ENCODE peak calls at places on chromosomes 5 and 9, in six cellular contexts. G, J, Z, I, M and N are unnamed samples.

GRCh38 chr9:111287127-111287526 is 42.9 kb downstream of the OR2K2 start:
- DNase-seq in G (peak; percentile 6), J (peak; percentile 86), Z (peak; percentile 47), I (no peak), M (no peak), N (no peak)

GRCh38 chr5:112968411-112969106 is 8.0 kb upstream of the DCP2 start:
- DNase-seq in G (peak; percentile 62), J (no peak), Z (no peak), I (no peak), M (no peak), N (no peak)

GRCh38 chr5:177592010-177592834 is at the start of gene TMED9:
- DNase-seq in G (peak; percentile 87), J (peak; percentile 93), Z (peak; percentile 89), I (peak; percentile 83), M (peak; percentile 86), N (peak; percentile 80)

GRCh38 chr5:73030995-73031394 is 75.2 kb downstream of the FCHO2 start:
- DNase-seq in G (peak; percentile 31), J (peak; percentile 94), Z (peak; percentile 39), I (no peak), M (no peak), N (no peak)

GRCh38 chr9:75132244-75132643 is 43.9 kb downstream of the OSTF1 start:
- DNase-seq in G (no peak), J (no peak), Z (no peak), I (no peak), M (no peak), N (no peak)

GRCh38 chr9:129489838-129490582 is 130.9 kb downstream of the C9orf50 start:
- DNase-seq in G (peak; percentile 68), J (peak; percentile 55), Z (no peak), I (peak; percentile 39), M (no peak), N (peak; percentile 64)

GRCh38 chr5:40652441-40653220 is 27.1 kb upstream of the PTGER4 start:
- DNase-seq in G (no peak), J (no peak), Z (no peak), I (no peak), M (no peak), N (no peak)

GRCh38 chr9:23945897-23946296 is 119.9 kb upstream of the ELAVL2 start:
- DNase-seq in G (no peak), J (no peak), Z (no peak), I (no peak), M (no peak), N (no peak)

GRCh38 chr5:176538985-176539384 is 1.8 kb upstream of the RNF44 start:
- DNase-seq in G (no peak), J (no peak), Z (no peak), I (no peak), M (no peak), N (no peak)

GRCh38 chr9:70609542-70610286 is 195.3 kb upstream of the KLF9 start:
- DNase-seq in G (no peak), J (peak; percentile 98), Z (no peak), I (no peak), M (no peak), N (no peak)

GRCh38 chr9:32738501-32739172 is 44.7 kb upstream of the TMEM215 start:
- DNase-seq in G (peak; percentile 4), J (peak; percentile 21), Z (no peak), I (no peak), M (no peak), N (no peak)

GRCh38 chr9:89978185-89978584 is 373.4 kb downstream of the GADD45G start:
- DNase-seq in G (peak; percentile 22), J (peak; percentile 45), Z (peak; percentile 30), I (no peak), M (no peak), N (no peak)

GRCh38 chr9:98983295-98984268 is 39.9 kb downstream of the COL15A1 start:
- DNase-seq in G (no peak), J (peak; percentile 94), Z (no peak), I (no peak), M (no peak), N (no peak)

GRCh38 chr5:149357370-149358293 is at the start of gene PCYOX1L:
- DNase-seq in G (peak; percentile 94), J (peak; percentile 98), Z (peak; percentile 96), I (peak; percentile 96), M (peak; percentile 94), N (peak; percentile 94)

GRCh38 chr5:34534237-34535108 is 121.7 kb upstream of the RAI14 start:
- DNase-seq in G (no peak), J (peak; percentile 92), Z (no peak), I (no peak), M (no peak), N (no peak)

GRCh38 chr5:89996892-89997291 is 412.7 kb downstream of the CETN3 start:
- DNase-seq in G (no peak), J (no peak), Z (no peak), I (no peak), M (no peak), N (no peak)

GRCh38 chr5:140093179-140093578 is 20.7 kb upstream of the PURA start:
- DNase-seq in G (no peak), J (no peak), Z (no peak), I (no peak), M (no peak), N (no peak)

GRCh38 chr5:31029925-31030324 is 163.6 kb upstream of the CDH6 start:
- DNase-seq in G (peak; percentile 5), J (no peak), Z (no peak), I (no peak), M (no peak), N (no peak)

GRCh38 chr9:35603506-35603985 is 1.5 kb upstream of the TESK1 start:
- DNase-seq in G (no peak), J (peak; percentile 93), Z (no peak), I (no peak), M (peak; percentile 51), N (no peak)

GRCh38 chr5:93336330-93337110 is 244.5 kb downstream of the NR2F1-AS1 start:
- DNase-seq in G (no peak), J (peak; percentile 40), Z (no peak), I (no peak), M (no peak), N (no peak)

GRCh38 chr9:120284796-120285195 is 295.2 kb downstream of the CDK5RAP2 start:
- DNase-seq in G (no peak), J (no peak), Z (no peak), I (no peak), M (no peak), N (no peak)

GRCh38 chr5:63959177-63959982 is 2.9 kb downstream of the HTR1A start:
- DNase-seq in G (peak; percentile 7), J (no peak), Z (peak; percentile 90), I (no peak), M (no peak), N (no peak)

GRCh38 chr5:132301341-132302274 is 7.4 kb downstream of the SLC22A4 start:
- DNase-seq in G (peak; percentile 43), J (no peak), Z (no peak), I (no peak), M (peak; percentile 80), N (no peak)

GRCh38 chr9:103410059-103410458 is 414.9 kb downstream of the CYLC2 start:
- DNase-seq in G (no peak), J (no peak), Z (no peak), I (no peak), M (no peak), N (no peak)

GRCh38 chr9:101092922-101093321 is 64.4 kb downstream of the PLPPR1 start:
- DNase-seq in G (no peak), J (no peak), Z (no peak), I (no peak), M (no peak), N (no peak)

GRCh38 chr9:124659099-124659659 is 111.9 kb downstream of the NR6A1 start:
- DNase-seq in G (peak; percentile 94), J (peak; percentile 96), Z (peak; percentile 84), I (peak; percentile 10), M (peak; percentile 46), N (no peak)

GRCh38 chr9:91690540-91691249 is 259.3 kb downstream of the ROR2 start:
- DNase-seq in G (no peak), J (peak; percentile 23), Z (no peak), I (no peak), M (no peak), N (no peak)
- H3K27ac ChIP-seq in G (no peak overlapping the region), J (no peak overlapping the region), Z (no peak overlapping the region), I (no peak overlapping the region), M (no peak overlapping the region), N (no peak overlapping the region)

GRCh38 chr5:12217039-12217438 is 312.8 kb upstream of the CTNND2 start:
- DNase-seq in G (no peak), J (no peak), Z (no peak), I (no peak), M (no peak), N (no peak)

GRCh38 chr5:12214631-12215030 is 310.4 kb upstream of the CTNND2 start:
- DNase-seq in G (no peak), J (no peak), Z (no peak), I (no peak), M (no peak), N (no peak)
- H3K9me3 ChIP-seq in G (peaks cover 2% of the 10 kb centered on the region), J (no peaks in the 10 kb centered on the region), Z (no peaks in the 10 kb centered on the region), I (no peaks in the 10 kb centered on the region), M (no peaks in the 10 kb centered on the region), N (no peaks in the 10 kb centered on the region)

GRCh38 chr5:117752403-117752802 is 1177.8 kb upstream of the SEMA6A start:
- DNase-seq in G (no peak), J (no peak), Z (no peak), I (no peak), M (no peak), N (no peak)

GRCh38 chr5:117743337-117743736 is 1168.7 kb upstream of the SEMA6A start:
- DNase-seq in G (no peak), J (no peak), Z (no peak), I (no peak), M (no peak), N (no peak)

DNA sequence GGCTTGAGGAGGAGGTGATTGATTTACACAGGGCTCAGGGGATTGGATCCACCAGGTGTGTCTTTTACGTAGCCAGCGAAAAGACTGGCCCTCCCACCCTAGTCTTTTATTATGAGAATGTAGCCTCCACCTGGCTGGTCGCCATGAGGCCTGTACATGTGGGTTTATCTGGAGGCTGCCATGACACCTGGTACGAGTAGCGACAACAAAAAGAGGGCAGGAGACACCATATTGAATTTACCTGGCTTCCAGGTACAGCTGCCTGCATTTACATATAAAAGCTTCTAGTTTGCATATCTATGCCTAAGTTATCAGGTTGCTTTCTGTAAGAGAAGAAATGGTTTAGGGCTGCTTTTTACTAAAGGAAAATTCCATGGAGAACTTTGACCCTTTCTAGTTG is 1173.7 kb upstream of the SEMA6A start:
- DNase-seq in G (no peak), J (no peak), Z (no peak), I (no peak), M (no peak), N (no peak)
- H3K4me3 ChIP-seq in G (no peak overlapping the region), J (no peak overlapping the region), Z (no peak overlapping the region), I (no peak overlapping the region), M (no peak overlapping the region), N (no peak overlapping the region)

DNA sequence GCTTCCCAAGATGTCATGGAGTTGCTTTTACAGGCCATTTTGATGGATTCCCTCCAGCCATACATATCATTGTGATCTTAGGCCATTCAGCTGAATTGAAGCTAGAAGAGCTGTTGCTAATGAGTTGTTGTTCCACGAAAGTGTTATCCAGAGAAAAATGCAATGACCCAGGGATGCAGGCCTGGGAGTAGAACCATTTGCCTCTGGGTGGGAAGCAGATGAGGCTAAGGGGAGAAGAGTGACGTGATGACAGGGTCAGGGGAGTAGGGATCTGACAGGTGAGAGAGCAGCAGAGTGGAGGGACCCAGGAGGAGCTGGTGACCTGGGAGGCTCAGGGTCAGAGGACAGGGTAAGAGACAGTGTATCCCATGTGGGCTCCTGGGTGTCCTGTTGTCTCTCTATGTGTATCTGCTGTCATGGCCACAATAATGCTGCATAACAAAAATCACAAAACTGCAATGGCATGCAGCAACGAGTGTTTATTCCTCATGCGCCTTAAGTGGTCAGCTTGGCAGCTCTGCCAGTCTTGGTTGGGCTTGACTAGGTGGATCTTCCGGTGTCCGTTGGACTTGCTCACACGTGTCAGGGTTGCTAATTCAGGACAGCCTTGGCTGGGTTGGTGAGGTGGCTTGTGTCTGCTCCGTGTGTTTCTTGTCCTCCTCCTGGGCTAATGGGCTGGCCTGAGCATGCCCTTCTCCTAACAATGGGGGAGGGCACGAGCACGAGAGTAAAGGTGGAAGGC is 90.6 kb downstream of the LIFR start:
- DNase-seq in G (no peak), J (no peak), Z (no peak), I (no peak), M (no peak), N (no peak)
- H3K27ac ChIP-seq in G (peak overlapping the region; percentile 36), J (no peak overlapping the region), Z (no peak overlapping the region), I (no peak overlapping the region), M (peak overlapping the region; percentile 59), N (no peak overlapping the region)